ENCODE peak calls at places on chromosomes 1 and 21, in nine cellular contexts. L is iPS-NIHi11; C is activated CD8-positive, alpha-beta memory T cell treated with anti-CD3 and anti-CD28 coated beads, Interleukin-2, amount 50 U/mL, for 4 hours; X is pons; K is epithelial cell of esophagus; Y is midbrain; T is HTR-8/SVneo; R is kidney; J is tibial nerve. Z is an unnamed sample.

GRCh38 chr1:101438359-101438758 is 201.5 kb downstream of the S1PR1 start:
- DNase-seq in Y (no peak), C (no peak), X (no peak), L (peak), J (no peak), R (no peak), K (peak), T (no peak), Z (peak)

GRCh38 chr1:53725238-53725689 is 13.7 kb downstream of the GLIS1 start:
- DNase-seq in K (no peak), L (peak), X (no peak), T (no peak), R (no peak), Y (no peak), J (no peak), C (no peak), Z (peak)

GRCh38 chr1:240293706-240294105 is 202.0 kb downstream of the FMN2 start:
- DNase-seq in Y (no peak), L (no peak), C (no peak), K (no peak), R (no peak), J (no peak), T (no peak), X (no peak), Z (peak)

GRCh38 chr1:55826413-55827080 is 611.4 kb upstream of the USP24 start:
- DNase-seq in X (no peak), R (no peak), K (no peak), T (no peak), Y (no peak), L (no peak), C (no peak), J (no peak), Z (peak)

GRCh38 chr1:173249349-173249748 is 42.2 kb upstream of the TNFSF4 start:
- DNase-seq in R (peak), Y (no peak), T (no peak), L (no peak), C (no peak), X (no peak), J (peak), K (peak), Z (no peak)

GRCh38 chr21:33751120-33751519 is 108.8 kb downstream of the ITSN1 start:
- DNase-seq in X (no peak), C (no peak), L (no peak), Y (no peak), R (no peak), K (peak), J (no peak), T (no peak), Z (peak)

GRCh38 chr1:234535763-234536515 is 57.0 kb upstream of the TARBP1 start:
- DNase-seq in T (no peak), K (no peak), R (peak), X (peak), C (no peak), J (peak), Y (peak), L (no peak), Z (peak)

GRCh38 chr1:177490240-177490639 is 319.5 kb downstream of the BRINP2 start:
- DNase-seq in R (no peak), L (no peak), Y (no peak), T (no peak), J (no peak), C (no peak), X (no peak), K (no peak), Z (no peak)

GRCh38 chr1:109771712-109772657 is 8.3 kb upstream of the EPS8L3 start:
- DNase-seq in C (no peak), J (no peak), T (no peak), Y (no peak), X (no peak), R (peak), K (no peak), L (no peak), Z (no peak)

GRCh38 chr1:85623061-85623471 is 42.5 kb downstream of the CCN1 start:
- DNase-seq in X (no peak), R (no peak), K (peak), T (no peak), L (no peak), J (no peak), Y (no peak), C (no peak), Z (peak)

GRCh38 chr1:44628962-44629756 is 45.1 kb downstream of the TMEM53 start:
- DNase-seq in L (no peak), X (no peak), C (no peak), T (no peak), Y (no peak), J (no peak), K (peak), R (no peak), Z (peak)

GRCh38 chr1:11059166-11059989 is 440 bp downstream of the SRM start:
- DNase-seq in X (no peak), L (no peak), J (no peak), Y (no peak), K (no peak), R (peak), T (no peak), C (peak), Z (no peak)

Z was measured in IMR-90.